ENCODE peak calls at places on chromosomes 11 and 22, in ten cellular contexts. Z is GM03348; C is NCI-H1105 treated with DMSO at 0.1 percent for 48 hours; H is posterior cingulate gyrus; F is body of pancreas; X is HT1080; U is fibroblast of the conjunctiva; T is stimulated activated CD8-positive, alpha-beta memory T cell treated with anti-CD3 and anti-CD28 coated beads, Interleukin-7, amount 100 ng/mL, for 4 hours; Q is A673; V is activated T-cell treated with anti-CD3 and anti-CD28 coated beads for 1 hour. O is an unnamed sample.

GRCh38 chr22:31825513-31825912 is 71.7 kb downstream of the DEPDC5 start:
- DNase-seq in Z (no peak), C (no peak), H (no peak), F (no peak), X (no peak), U (no peak), T (no peak), Q (no peak), V (no peak), O (no peak)

GRCh38 chr11:111680486-111681175 is 78.4 kb downstream of the SIK2 start:
- DNase-seq in Z (no peak), C (no peak), H (no peak), F (no peak), X (no peak), U (no peak), T (no peak), Q (no peak), V (no peak), O (no peak)

GRCh38 chr22:37377927-37378326 is 49.4 kb downstream of the ELFN2 start:
- DNase-seq in Z (no peak), C (no peak), H (no peak), F (no peak), X (no peak), U (no peak), T (no peak), Q (no peak), V (no peak), O (no peak)

GRCh38 chr11:72507050-72507449 is 72.7 kb upstream of the CLPB start:
- DNase-seq in Z (no peak), C (no peak), H (no peak), F (no peak), X (no peak), U (no peak), T (no peak), Q (no peak), V (no peak), O (no peak)

GRCh38 chr22:29461263-29461662 is 18.8 kb upstream of the NEFH start:
- DNase-seq in Z (no peak), C (no peak), H (peak), F (no peak), X (no peak), U (no peak), T (no peak), Q (no peak), V (no peak), O (no peak)

GRCh38 chr11:285021-285893 is 3.7 kb upstream of the PGGHG start:
- DNase-seq in Z (no peak), C (no peak), H (peak), F (peak), X (no peak), U (no peak), T (no peak), Q (no peak), V (no peak), O (no peak)

GRCh38 chr22:39446239-39446721 is 10.5 kb upstream of the MGAT3 start:
- DNase-seq in Z (no peak), C (no peak), H (no peak), F (no peak), X (no peak), U (no peak), T (no peak), Q (no peak), V (no peak), O (no peak)

GRCh38 chr11:34342008-34342533 is 15.7 kb downstream of the ABTB2 start:
- DNase-seq in Z (no peak), C (no peak), H (no peak), F (no peak), X (no peak), U (no peak), T (no peak), Q (no peak), V (no peak), O (no peak)

GRCh38 chr11:33891714-33892327 is at the start of gene LMO2:
- DNase-seq in Z (no peak), C (peak), H (peak), F (no peak), X (no peak), U (no peak), T (no peak), Q (peak), V (no peak), O (no peak)

GRCh38 chr11:67355023-67355793 is 1.9 kb upstream of the POLD4 start:
- DNase-seq in Z (no peak), C (no peak), H (peak), F (no peak), X (no peak), U (no peak), T (no peak), Q (no peak), V (no peak), O (no peak)

GRCh38 chr11:44030276-44030932 is 17.4 kb upstream of the ACCSL start:
- DNase-seq in Z (peak), C (no peak), H (no peak), F (no peak), X (no peak), U (peak), T (no peak), Q (no peak), V (no peak), O (no peak)

GRCh38 chr11:71117311-71117710 is 135.1 kb downstream of the SHANK2 start:
- DNase-seq in Z (no peak), C (no peak), H (no peak), F (no peak), X (no peak), U (no peak), T (no peak), Q (no peak), V (no peak), O (no peak)

GRCh38 chr22:36467042-36467810 is 14.2 kb downstream of the TXN2 start:
- DNase-seq in Z (peak), C (peak), H (no peak), F (no peak), X (peak), U (no peak), T (no peak), Q (peak), V (no peak), O (no peak)

GRCh38 chr22:37741312-37741795 is 44.5 kb downstream of the TRIOBP start:
- DNase-seq in Z (peak), C (peak), H (no peak), F (peak), X (peak), U (peak), T (no peak), Q (peak), V (no peak), O (no peak)

GRCh38 chr11:114556135-114556534 is 3.5 kb downstream of the NXPE1 start:
- DNase-seq in Z (no peak), C (no peak), H (no peak), F (no peak), X (no peak), U (no peak), T (no peak), Q (no peak), V (no peak), O (no peak)

GRCh38 chr11:67413266-67413797 is 2.1 kb upstream of the CARNS1 start:
- DNase-seq in Z (no peak), C (no peak), H (no peak), F (no peak), X (no peak), U (no peak), T (no peak), Q (no peak), V (no peak), O (no peak)

GRCh38 chr22:27329471-27329870 is 472.1 kb downstream of the MN1 start:
- DNase-seq in Z (no peak), C (no peak), H (no peak), F (no peak), X (no peak), U (no peak), T (no peak), Q (no peak), V (no peak), O (no peak)

O was measured in activated CD4-positive, CD25-positive, alpha-beta regulatory T cell.